ENCODE peak calls at places on chromosome 9, in five cellular contexts. V is RCC 7860; Q is stimulated activated CD8-positive, alpha-beta memory T cell treated with anti-CD3 and anti-CD28 coated beads, Interleukin-15, amount 100 ng/mL, for 4 hours; X is activated naive CD8-positive, alpha-beta T cell treated with anti-CD3 and anti-CD28 coated beads, Interleukin-2, amount 10 ng/mL, durations not matched to agents 7 days and 5 days; K is neuronal stem cell. P is an unnamed sample.
A peak's percentile ranks its signal among the peaks of the same experiment; 100 is the strongest.

GRCh38 chr9:126676685-126677143 is 63.0 kb downstream of the LMX1B start:
- DNase-seq in V (no peak), Q (no peak), X (no peak), K (peak; percentile 71), P (no peak)

GRCh38 chr9:130327781-130328348 is 62.3 kb downstream of the HMCN2 start:
- DNase-seq in V (no peak), Q (no peak), X (no peak), K (no peak), P (no peak)

GRCh38 chr9:71767421-71768321 is 642 bp downstream of the CEMIP2 start:
- DNase-seq in V (peak; percentile 6), Q (no peak), X (peak; percentile 43), K (peak; percentile 59), P (no peak)

GRCh38 chr9:9552665-9553064 is 1060.1 kb downstream of the PTPRD start:
- DNase-seq in V (no peak), Q (no peak), X (no peak), K (no peak), P (no peak)

GRCh38 chr9:114805670-114806551 is at the start of gene TNFSF15:
- DNase-seq in V (no peak), Q (no peak), X (peak; percentile 39), K (no peak), P (no peak)

GRCh38 chr9:111179577-111179976 is 141.3 kb upstream of the LPAR1 start:
- DNase-seq in V (peak; percentile 65), Q (no peak), X (no peak), K (no peak), P (no peak)

GRCh38 chr9:94824913-94825619 is 98.6 kb downstream of the AOPEP start:
- DNase-seq in V (no peak), Q (no peak), X (no peak), K (no peak), P (no peak)

GRCh38 chr9:121217609-121218292 is 16.1 kb upstream of the RAB14 start:
- DNase-seq in V (no peak), Q (no peak), X (no peak), K (no peak), P (no peak)

GRCh38 chr9:93827545-93828330 is 127.4 kb downstream of the BARX1 start:
- DNase-seq in V (peak; percentile 14), Q (no peak), X (peak; percentile 65), K (peak; percentile 60), P (no peak)

GRCh38 chr9:134189167-134189474 is 24.8 kb upstream of the RNU6ATAC start:
- DNase-seq in V (no peak), Q (no peak), X (peak; percentile 24), K (no peak), P (no peak)

GRCh38 chr9:130990362-130991226 is 18.4 kb upstream of the LAMC3 start:
- DNase-seq in V (no peak), Q (no peak), X (no peak), K (no peak), P (no peak)

GRCh38 chr9:112180387-112180881 is 5.3 kb upstream of the SUSD1 start:
- DNase-seq in V (peak; percentile 50), Q (no peak), X (no peak), K (no peak), P (no peak)

GRCh38 chr9:17018001-17018491 is 116.8 kb upstream of the CNTLN start:
- DNase-seq in V (no peak), Q (no peak), X (no peak), K (no peak), P (no peak)

GRCh38 chr9:88023001-88023400 is 48.7 kb upstream of the CDK20 start:
- DNase-seq in V (no peak), Q (no peak), X (no peak), K (no peak), P (no peak)

GRCh38 chr9:131951905-131952304 is 127.8 kb downstream of the MED27 start:
- DNase-seq in V (no peak), Q (no peak), X (no peak), K (no peak), P (no peak)

GRCh38 chr9:99264070-99264469 is 42.0 kb downstream of the SEC61B start:
- DNase-seq in V (no peak), Q (no peak), X (no peak), K (no peak), P (no peak)

GRCh38 chr9:100111235-100111634 is 12.2 kb downstream of the INVS start:
- DNase-seq in V (peak; percentile 94), Q (no peak), X (no peak), K (no peak), P (no peak)

GRCh38 chr9:87464110-87464991 is 33.3 kb upstream of the DAPK1 start:
- DNase-seq in V (no peak), Q (no peak), X (no peak), K (no peak), P (no peak)

GRCh38 chr9:3478549-3478953 is 47.2 kb downstream of the RFX3 start:
- DNase-seq in V (no peak), Q (no peak), X (no peak), K (no peak), P (no peak)

GRCh38 chr9:87704342-87704741 is 21.6 kb upstream of the CTSL start:
- DNase-seq in V (no peak), Q (no peak), X (no peak), K (no peak), P (no peak)

GRCh38 chr9:92650839-92651621 is 18.9 kb downstream of the IPPK start:
- DNase-seq in V (no peak), Q (no peak), X (peak; percentile 7), K (no peak), P (no peak)

GRCh38 chr9:137524161-137524560 is 26.0 kb downstream of the PNPLA7 start:
- DNase-seq in V (no peak), Q (no peak), X (no peak), K (no peak), P (no peak)

GRCh38 chr9:1034271-1034670 is 15.9 kb upstream of the DMRT2 start:
- DNase-seq in V (no peak), Q (no peak), X (no peak), K (no peak), P (no peak)

GRCh38 chr9:124507880-124508432 is 757 bp upstream of the NR5A1 start:
- DNase-seq in V (no peak), Q (no peak), X (no peak), K (no peak), P (no peak)

GRCh38 chr9:124377985-124378384 is 37.3 kb downstream of the PSMB7 start:
- DNase-seq in V (no peak), Q (no peak), X (no peak), K (no peak), P (no peak)

P was measured in kidney epithelial cell.